ENCODE peak calls at places on chromosomes 13 and 19, in six cellular contexts. One of them, this sample, is unnamed.

GRCh38 chr19:35153701-35154534 is 617 bp upstream of the FXYD5 start:
- DNase-seq in brain microvascular endothelial cell: no peak
- DNase-seq in breast epithelium: no peak
- DNase-seq in BJ: no peak
- DNase-seq in heart right ventricle: no peak
- DNase-seq in cardiac muscle cell: peak; percentile 48
- DNase-seq in this sample: no peak

GRCh38 chr13:59442946-59443345 is 720.8 kb downstream of the DIAPH3 start:
- DNase-seq in cardiac muscle cell: peak; percentile 63
- DNase-seq in breast epithelium: no peak
- DNase-seq in BJ: no peak
- DNase-seq in brain microvascular endothelial cell: no peak
- DNase-seq in heart right ventricle: no peak
- DNase-seq in this sample: no peak

GRCh38 chr19:13986348-13986904 is 19.7 kb downstream of the RFX1 start:
- DNase-seq in BJ: no peak
- DNase-seq in heart right ventricle: peak; percentile 90
- DNase-seq in cardiac muscle cell: peak; percentile 77
- DNase-seq in breast epithelium: peak; percentile 68
- DNase-seq in brain microvascular endothelial cell: peak; percentile 80
- DNase-seq in this sample: peak; percentile 90

GRCh38 chr19:3492131-3492839 is 8.2 kb downstream of the DOHH start:
- DNase-seq in breast epithelium: no peak
- DNase-seq in brain microvascular endothelial cell: no peak
- DNase-seq in BJ: no peak
- DNase-seq in cardiac muscle cell: no peak
- DNase-seq in heart right ventricle: no peak
- DNase-seq in this sample: no peak

GRCh38 chr19:18833849-18834643 is 2.3 kb downstream of the UPF1 start:
- DNase-seq in brain microvascular endothelial cell: no peak
- DNase-seq in heart right ventricle: no peak
- DNase-seq in cardiac muscle cell: no peak
- DNase-seq in breast epithelium: no peak
- DNase-seq in BJ: no peak
- DNase-seq in this sample: no peak

GRCh38 chr13:61874970-61875579 is 459.4 kb upstream of the PCDH20 start:
- DNase-seq in breast epithelium: no peak
- DNase-seq in cardiac muscle cell: no peak
- DNase-seq in heart right ventricle: no peak
- DNase-seq in BJ: no peak
- DNase-seq in brain microvascular endothelial cell: no peak
- DNase-seq in this sample: no peak

GRCh38 chr19:4493929-4494690 is 22.0 kb downstream of the HDGFL2 start:
- DNase-seq in heart right ventricle: no peak
- DNase-seq in BJ: no peak
- DNase-seq in breast epithelium: no peak
- DNase-seq in brain microvascular endothelial cell: no peak
- DNase-seq in cardiac muscle cell: no peak
- DNase-seq in this sample: no peak

GRCh38 chr13:27194209-27194608 is 22.6 kb upstream of the USP12 start:
- DNase-seq in BJ: no peak
- DNase-seq in heart right ventricle: no peak
- DNase-seq in brain microvascular endothelial cell: no peak
- DNase-seq in breast epithelium: no peak
- DNase-seq in cardiac muscle cell: peak; percentile 59
- DNase-seq in this sample: no peak

GRCh38 chr13:43061496-43062280 is 38.3 kb downstream of the DNAJC15 start:
- DNase-seq in brain microvascular endothelial cell: no peak
- DNase-seq in cardiac muscle cell: no peak
- DNase-seq in breast epithelium: no peak
- DNase-seq in BJ: no peak
- DNase-seq in heart right ventricle: no peak
- DNase-seq in this sample: no peak

GRCh38 chr13:59633290-59633689 is 530.4 kb downstream of the DIAPH3 start:
- DNase-seq in heart right ventricle: peak; percentile 53
- DNase-seq in BJ: no peak
- DNase-seq in cardiac muscle cell: peak; percentile 55
- DNase-seq in breast epithelium: no peak
- DNase-seq in brain microvascular endothelial cell: no peak
- DNase-seq in this sample: peak; percentile 59

GRCh38 chr19:13817018-13817614 is 21.9 kb downstream of the ZSWIM4 start:
- DNase-seq in breast epithelium: no peak
- DNase-seq in BJ: no peak
- DNase-seq in heart right ventricle: no peak
- DNase-seq in cardiac muscle cell: no peak
- DNase-seq in brain microvascular endothelial cell: no peak
- DNase-seq in this sample: no peak

GRCh38 chr13:40452038-40452666 is 214.3 kb downstream of the FOXO1 start:
- DNase-seq in BJ: no peak
- DNase-seq in brain microvascular endothelial cell: no peak
- DNase-seq in heart right ventricle: no peak
- DNase-seq in cardiac muscle cell: no peak
- DNase-seq in breast epithelium: no peak
- DNase-seq in this sample: no peak

GRCh38 chr19:5149508-5149907 is 180.6 kb downstream of the KDM4B start:
- DNase-seq in brain microvascular endothelial cell: no peak
- DNase-seq in breast epithelium: no peak
- DNase-seq in cardiac muscle cell: no peak
- DNase-seq in BJ: no peak
- DNase-seq in heart right ventricle: no peak
- DNase-seq in this sample: no peak

GRCh38 chr13:45989607-45990006 is 62.9 kb downstream of the ZC3H13 start:
- DNase-seq in breast epithelium: no peak
- DNase-seq in heart right ventricle: no peak
- DNase-seq in BJ: peak; percentile 33
- DNase-seq in cardiac muscle cell: peak; percentile 73
- DNase-seq in brain microvascular endothelial cell: peak; percentile 0
- DNase-seq in this sample: no peak

GRCh38 chr19:1763648-1764292 is 10.5 kb downstream of the ONECUT3 start:
- DNase-seq in cardiac muscle cell: no peak
- DNase-seq in brain microvascular endothelial cell: no peak
- DNase-seq in heart right ventricle: no peak
- DNase-seq in BJ: no peak
- DNase-seq in breast epithelium: no peak
- DNase-seq in this sample: no peak

GRCh38 chr13:49890376-49890775 is 45.8 kb downstream of the SPRYD7 start:
- DNase-seq in cardiac muscle cell: no peak
- DNase-seq in heart right ventricle: no peak
- DNase-seq in brain microvascular endothelial cell: no peak
- DNase-seq in breast epithelium: no peak
- DNase-seq in BJ: no peak
- DNase-seq in this sample: no peak

GRCh38 chr13:29591310-29591709 is 4.2 kb downstream of the SLC7A1 start:
- DNase-seq in breast epithelium: no peak
- DNase-seq in cardiac muscle cell: no peak
- DNase-seq in heart right ventricle: no peak
- DNase-seq in BJ: no peak
- DNase-seq in brain microvascular endothelial cell: peak; percentile 78
- DNase-seq in this sample: no peak
- H3K36me3 ChIP-seq in breast epithelium: no peaks in the 10 kb centered on the region
- H3K36me3 ChIP-seq in cardiac muscle cell: no peaks in the 10 kb centered on the region
- H3K36me3 ChIP-seq in heart right ventricle: no peaks in the 10 kb centered on the region
- H3K36me3 ChIP-seq in BJ: peaks cover 3% of the 10 kb centered on the region
- H3K36me3 ChIP-seq in brain microvascular endothelial cell: peaks cover 11% of the 10 kb centered on the region
- H3K36me3 ChIP-seq in this sample: no peaks in the 10 kb centered on the region

DNA sequence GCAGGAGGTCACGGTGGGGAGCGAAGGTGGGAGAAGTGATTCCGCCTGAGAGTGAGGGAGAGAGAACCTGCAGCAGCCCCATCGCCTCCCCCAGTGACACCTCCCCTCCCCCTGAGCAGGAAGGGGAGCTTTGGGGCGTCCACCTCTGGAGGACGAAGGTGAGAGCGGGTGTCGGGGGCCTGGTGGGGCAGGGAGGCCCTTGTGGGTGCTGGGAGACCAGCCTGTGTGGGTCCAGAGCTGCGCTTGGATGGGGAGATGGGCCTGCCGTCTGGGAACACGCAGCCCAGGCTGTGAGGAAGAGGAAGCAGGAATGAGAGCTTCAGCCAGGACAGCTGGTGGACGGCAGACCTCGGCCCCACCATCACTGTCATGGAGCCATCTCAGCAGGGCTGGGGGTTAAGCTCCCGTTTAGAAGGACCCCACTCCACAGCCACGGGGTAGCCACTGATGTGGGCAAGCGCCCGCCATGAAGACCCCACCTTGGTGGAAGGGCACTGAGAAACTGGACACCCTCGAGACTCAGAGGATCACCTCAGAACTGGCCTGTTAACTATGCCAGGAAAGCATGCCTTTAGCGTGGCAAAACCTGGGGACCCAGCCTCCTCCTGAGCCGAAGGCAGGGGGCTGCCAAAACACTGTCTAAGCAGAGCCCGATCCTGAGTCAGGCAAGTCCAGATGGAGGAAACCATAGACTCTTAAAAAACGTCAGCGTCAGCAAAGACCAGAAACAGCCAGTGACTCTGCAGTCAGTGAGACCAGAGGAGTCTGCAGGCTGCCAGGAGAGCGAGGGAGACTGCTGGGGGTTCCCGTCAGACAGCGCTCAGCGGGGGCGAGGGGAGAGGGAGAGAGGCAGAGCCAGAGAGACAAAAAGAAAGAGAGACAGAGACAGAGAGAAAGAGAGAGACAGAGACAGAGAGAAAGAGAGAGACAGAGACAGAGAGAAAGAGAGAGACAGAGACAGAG is 6.4 kb upstream of the PROZ start:
- DNase-seq in brain microvascular endothelial cell: peak; percentile 44
- DNase-seq in cardiac muscle cell: peak; percentile 70
- DNase-seq in heart right ventricle: no peak
- DNase-seq in BJ: no peak
- DNase-seq in breast epithelium: no peak
- DNase-seq in this sample: peak; percentile 58
- H3K27me3 ChIP-seq in brain microvascular endothelial cell: no peaks in the 10 kb centered on the region
- H3K27me3 ChIP-seq in cardiac muscle cell: peaks cover 20% of the 10 kb centered on the region
- H3K27me3 ChIP-seq in heart right ventricle: peaks cover 4% of the 10 kb centered on the region
- H3K27me3 ChIP-seq in BJ: no peaks in the 10 kb centered on the region
- H3K27me3 ChIP-seq in breast epithelium: no peaks in the 10 kb centered on the region
- H3K27me3 ChIP-seq in this sample: no peaks in the 10 kb centered on the region

GRCh38 chr19:38303517-38304351 is at the start of gene C19orf33:
- DNase-seq in breast epithelium: peak; percentile 56
- DNase-seq in brain microvascular endothelial cell: no peak
- DNase-seq in BJ: no peak
- DNase-seq in heart right ventricle: peak; percentile 36
- DNase-seq in cardiac muscle cell: no peak
- DNase-seq in this sample: no peak
- H3K36me3 ChIP-seq in breast epithelium: no peaks in the 10 kb centered on the region
- H3K36me3 ChIP-seq in brain microvascular endothelial cell: peaks cover 34% of the 10 kb centered on the region
- H3K36me3 ChIP-seq in BJ: peaks cover 8% of the 10 kb centered on the region
- H3K36me3 ChIP-seq in heart right ventricle: peaks cover 38% of the 10 kb centered on the region
- H3K36me3 ChIP-seq in cardiac muscle cell: no peaks in the 10 kb centered on the region
- H3K36me3 ChIP-seq in this sample: peaks cover 13% of the 10 kb centered on the region

GRCh38 chr19:30519607-30520205 is 147.5 kb downstream of the ZNF536 start:
- DNase-seq in breast epithelium: no peak
- DNase-seq in BJ: no peak
- DNase-seq in brain microvascular endothelial cell: no peak
- DNase-seq in cardiac muscle cell: no peak
- DNase-seq in heart right ventricle: no peak
- DNase-seq in this sample: no peak

GRCh38 chr19:30522359-30522758 is 150.2 kb downstream of the ZNF536 start:
- DNase-seq in heart right ventricle: no peak
- DNase-seq in brain microvascular endothelial cell: no peak
- DNase-seq in breast epithelium: no peak
- DNase-seq in BJ: no peak
- DNase-seq in cardiac muscle cell: no peak
- DNase-seq in this sample: no peak

GRCh38 chr19:30521937-30522336 is 149.8 kb downstream of the ZNF536 start:
- DNase-seq in brain microvascular endothelial cell: no peak
- DNase-seq in heart right ventricle: no peak
- DNase-seq in BJ: no peak
- DNase-seq in breast epithelium: no peak
- DNase-seq in cardiac muscle cell: no peak
- DNase-seq in this sample: no peak

GRCh38 chr19:30518965-30519606 is 146.9 kb downstream of the ZNF536 start:
- DNase-seq in BJ: no peak
- DNase-seq in heart right ventricle: no peak
- DNase-seq in breast epithelium: no peak
- DNase-seq in brain microvascular endothelial cell: no peak
- DNase-seq in cardiac muscle cell: no peak
- DNase-seq in this sample: peak; percentile 42

DNA sequence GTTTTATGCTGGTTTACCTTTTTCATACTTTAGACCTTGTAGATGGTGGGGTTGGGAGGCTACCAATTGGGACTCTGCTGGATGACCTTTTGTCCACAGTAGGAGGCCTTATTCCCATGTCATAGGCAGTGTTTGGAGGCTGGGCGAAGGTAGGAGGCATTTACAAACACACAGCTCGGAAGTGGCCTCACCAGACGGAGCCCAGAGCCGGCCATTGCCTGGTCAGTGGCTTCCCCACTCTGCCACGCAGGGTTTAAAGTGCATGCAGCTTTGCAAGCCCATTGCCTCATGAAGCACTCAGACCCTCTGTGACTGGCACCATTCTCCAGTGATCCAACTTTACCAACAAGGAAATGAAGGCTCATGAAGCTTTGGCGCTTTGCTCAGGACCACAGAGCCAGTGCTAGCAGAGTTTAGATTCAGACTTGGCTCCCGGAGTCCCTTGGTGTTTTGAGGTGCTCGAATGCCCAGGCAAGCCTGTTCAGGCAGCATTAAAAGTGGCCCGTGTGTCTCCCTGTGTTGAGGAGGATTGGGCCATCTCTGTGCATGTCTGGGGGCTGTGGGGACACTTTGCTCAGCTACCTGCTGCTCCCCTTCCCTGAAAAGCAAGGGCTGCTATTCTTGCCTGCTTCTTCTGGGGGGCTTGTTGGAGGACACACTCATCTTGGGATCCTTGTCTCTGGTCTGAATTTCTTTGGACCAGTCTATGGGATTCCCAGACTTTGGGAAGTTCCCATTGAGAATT is 148.7 kb downstream of the ZNF536 start:
- DNase-seq in BJ: no peak
- DNase-seq in breast epithelium: no peak
- DNase-seq in brain microvascular endothelial cell: no peak
- DNase-seq in cardiac muscle cell: no peak
- DNase-seq in heart right ventricle: no peak
- DNase-seq in this sample: no peak
- H3K27me3 ChIP-seq in BJ: no peaks in the 10 kb centered on the region
- H3K27me3 ChIP-seq in breast epithelium: no peaks in the 10 kb centered on the region
- H3K27me3 ChIP-seq in brain microvascular endothelial cell: no peaks in the 10 kb centered on the region
- H3K27me3 ChIP-seq in cardiac muscle cell: no peaks in the 10 kb centered on the region
- H3K27me3 ChIP-seq in heart right ventricle: no peaks in the 10 kb centered on the region
- H3K27me3 ChIP-seq in this sample: no peaks in the 10 kb centered on the region

This sample was measured in right atrium auricular region.